ENCODE peak calls at places on chromosomes 6 and 20, in four cellular contexts. V, N, Z and D are unnamed samples. For H3K9me3 and H3K36me3, the result is how much of the 10 kb centered on the place peaks cover.

GRCh38 chr20:57061058-57061900 is 205.2 kb downstream of the BMP7 start:
- DNase-seq in V (peak), N (no peak), Z (peak), D (peak)

GRCh38 chr6:111995409-111995808 is 58.5 kb upstream of the CCN6 start:
- DNase-seq in V (no peak), N (no peak), Z (no peak), D (no peak)

GRCh38 chr6:44667668-44668390 is 280.3 kb downstream of the CDC5L start:
- DNase-seq in V (peak), N (peak), Z (peak), D (peak)

GRCh38 chr20:48180039-48180438 is 394.8 kb upstream of the SULF2 start:
- DNase-seq in V (peak), N (no peak), Z (no peak), D (no peak)

GRCh38 chr6:138728672-138729071 is 44.9 kb upstream of the CCDC28A start:
- DNase-seq in V (no peak), N (no peak), Z (no peak), D (no peak)

GRCh38 chr6:166725571-166725970 is 98.5 kb upstream of the RPS6KA2 start:
- DNase-seq in V (no peak), N (no peak), Z (no peak), D (no peak)

GRCh38 chr6:140571139-140571538 is 1196.7 kb upstream of the CITED2 start:
- DNase-seq in V (no peak), N (no peak), Z (no peak), D (no peak)

GRCh38 chr20:58464838-58465237 is 50.4 kb downstream of the APCDD1L start:
- DNase-seq in V (no peak), N (no peak), Z (no peak), D (no peak)

GRCh38 chr6:20770776-20771175 is 236.5 kb downstream of the CDKAL1 start:
- DNase-seq in V (no peak), N (no peak), Z (no peak), D (no peak)

GRCh38 chr20:25511183-25511582 is 74.1 kb downstream of the NINL start:
- DNase-seq in V (no peak), N (no peak), Z (no peak), D (no peak)

GRCh38 chr6:465531-466348 is 74.2 kb downstream of the IRF4 start:
- DNase-seq in V (no peak), N (no peak), Z (no peak), D (no peak)

GRCh38 chr20:63073051-63073737 is 66.4 kb upstream of the BHLHE23 start:
- DNase-seq in V (no peak), N (peak), Z (no peak), D (no peak)

GRCh38 chr6:23650676-23651075 is 475.3 kb upstream of the NRSN1 start:
- DNase-seq in V (no peak), N (no peak), Z (no peak), D (no peak)

GRCh38 chr20:10922941-10923340 is 249.1 kb upstream of the JAG1 start:
- DNase-seq in V (peak), N (no peak), Z (peak), D (no peak)

GRCh38 chr20:62039738-62040137 is 25.9 kb downstream of the TAF4 start:
- DNase-seq in V (no peak), N (no peak), Z (no peak), D (no peak)

GRCh38 chr6:33272358-33273128 is 668 bp downstream of the RPS18 start:
- DNase-seq in V (no peak), N (no peak), Z (no peak), D (no peak)

GRCh38 chr6:69489970-69490369 is 306.8 kb downstream of the LMBRD1 start:
- DNase-seq in V (no peak), N (no peak), Z (no peak), D (no peak)

GRCh38 chr6:142485256-142485655 is 183.4 kb downstream of the ADGRG6 start:
- DNase-seq in V (peak), N (no peak), Z (no peak), D (no peak)

GRCh38 chr6:127200114-127200513 is 66.5 kb upstream of the RNF146 start:
- DNase-seq in V (no peak), N (no peak), Z (no peak), D (no peak)

GRCh38 chr20:57425150-57426013 is 34.2 kb downstream of the RBM38 start:
- DNase-seq in V (peak), N (no peak), Z (no peak), D (no peak)

GRCh38 chr20:38779247-38780097 is 26.0 kb upstream of the PPP1R16B start:
- DNase-seq in V (no peak), N (no peak), Z (peak), D (peak)

GRCh38 chr6:113630738-113631535 is 226.2 kb upstream of the MARCKS start:
- DNase-seq in V (peak), N (no peak), Z (no peak), D (no peak)

GRCh38 chr6:44257007-44257752 is at the start of gene SLC35B2:
- DNase-seq in V (peak), N (peak), Z (peak), D (no peak)

GRCh38 chr6:24524801-24525200 is 30.0 kb downstream of the ALDH5A1 start:
- DNase-seq in V (peak), N (no peak), Z (peak), D (peak)

GRCh38 chr6:4615891-4616290 is 160.3 kb upstream of the CDYL start:
- DNase-seq in V (peak), N (no peak), Z (no peak), D (no peak)

GRCh38 chr6:44068607-44069296 is 58.5 kb downstream of the MRPL14 start:
- DNase-seq in V (no peak), N (no peak), Z (no peak), D (no peak)

GRCh38 chr6:30881987-30882763 is 2.1 kb upstream of the DDR1 start:
- DNase-seq in V (peak), N (no peak), Z (no peak), D (no peak)

GRCh38 chr6:1686117-1687098 is 76.7 kb downstream of the FOXC1 start:
- DNase-seq in V (peak), N (no peak), Z (no peak), D (no peak)

GRCh38 chr6:33061987-33062386 is 11.5 kb downstream of the HLA-DPA1 start:
- DNase-seq in V (peak), N (no peak), Z (no peak), D (no peak)

GRCh38 chr20:52983726-52984450 is 11.7 kb downstream of the TSHZ2 start:
- DNase-seq in V (no peak), N (no peak), Z (no peak), D (no peak)

GRCh38 chr6:166527849-166528248 is 58.6 kb downstream of the RAMACL start:
- DNase-seq in V (no peak), N (no peak), Z (no peak), D (no peak)

GRCh38 chr6:3063733-3064700 is 4.3 kb upstream of the RIPK1 start:
- DNase-seq in V (peak), N (peak), Z (peak), D (no peak)
- H3K9me3 ChIP-seq in V (under half), N (under half), Z (under half), D (under half)

GRCh38 chr6:105324386-105325000 is 78.4 kb downstream of the PREP start:
- DNase-seq in V (peak), N (no peak), Z (no peak), D (no peak)
- H3K36me3 ChIP-seq in V (under half), N (under half), Z (under half), D (under half)

DNA sequence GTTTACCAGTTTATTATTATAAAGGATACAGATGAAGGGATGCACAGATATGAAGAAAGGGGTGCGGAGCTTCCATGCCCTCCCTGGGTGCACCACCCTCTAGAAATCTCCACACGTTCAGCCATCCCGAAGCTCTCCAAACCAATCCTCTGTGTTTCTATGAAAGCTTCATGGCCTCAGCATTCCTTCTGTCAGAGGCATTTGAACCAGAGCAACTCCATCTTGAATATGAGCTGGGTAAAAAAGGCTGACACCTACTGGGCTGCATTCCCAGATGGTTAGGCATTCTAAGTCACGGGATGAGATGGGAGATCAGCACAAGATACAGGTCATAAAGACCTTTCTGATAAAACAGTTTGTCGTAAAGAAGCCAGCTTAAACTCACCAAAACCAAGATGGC is 115.3 kb upstream of the SHLD1 start:
- DNase-seq in V (no peak), N (no peak), Z (no peak), D (no peak)
- H3K9me3 ChIP-seq in V (under half), N (under half), Z (under half), D (under half)

DNA sequence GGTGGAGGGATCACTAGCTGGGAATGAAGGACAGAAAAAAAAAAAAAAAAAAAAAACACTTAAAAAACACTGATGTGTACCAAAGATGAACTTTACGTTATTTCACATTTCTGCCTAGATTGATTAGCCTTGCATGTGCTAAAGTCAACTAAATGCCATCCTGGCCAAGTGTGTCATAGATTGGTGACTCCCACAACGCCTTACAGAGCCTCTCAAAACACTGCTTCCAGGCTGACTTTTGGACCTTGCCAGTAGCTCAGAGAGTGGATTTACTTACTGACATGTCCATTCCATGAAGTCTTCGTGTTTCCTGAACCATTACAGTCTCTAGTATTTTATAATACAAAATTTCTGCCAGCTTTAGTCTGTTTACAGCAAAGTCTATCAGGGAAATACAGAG is 40.5 kb downstream of the RBL1 start:
- DNase-seq in V (no peak), N (no peak), Z (no peak), D (no peak)
- H3K36me3 ChIP-seq in V (under half), N (under half), Z (under half), D (under half)

GRCh38 chr6:71558974-71559373 is 270.4 kb downstream of the OGFRL1 start:
- DNase-seq in V (no peak), N (no peak), Z (no peak), D (no peak)

GRCh38 chr6:71551798-71552197 is 263.2 kb downstream of the OGFRL1 start:
- DNase-seq in V (no peak), N (no peak), Z (no peak), D (no peak)

GRCh38 chr6:71556141-71556540 is 267.5 kb downstream of the OGFRL1 start:
- DNase-seq in V (no peak), N (no peak), Z (peak), D (no peak)
- H3K9me3 ChIP-seq in V (under half), N (under half), Z (under half), D (under half)

GRCh38 chr20:16732506-16733152 is 2.8 kb downstream of the SNRPB2 start:
- DNase-seq in V (peak), N (no peak), Z (no peak), D (no peak)
- H3K36me3 ChIP-seq in V (under half), N (under half), Z (under half), D (under half)

DNA sequence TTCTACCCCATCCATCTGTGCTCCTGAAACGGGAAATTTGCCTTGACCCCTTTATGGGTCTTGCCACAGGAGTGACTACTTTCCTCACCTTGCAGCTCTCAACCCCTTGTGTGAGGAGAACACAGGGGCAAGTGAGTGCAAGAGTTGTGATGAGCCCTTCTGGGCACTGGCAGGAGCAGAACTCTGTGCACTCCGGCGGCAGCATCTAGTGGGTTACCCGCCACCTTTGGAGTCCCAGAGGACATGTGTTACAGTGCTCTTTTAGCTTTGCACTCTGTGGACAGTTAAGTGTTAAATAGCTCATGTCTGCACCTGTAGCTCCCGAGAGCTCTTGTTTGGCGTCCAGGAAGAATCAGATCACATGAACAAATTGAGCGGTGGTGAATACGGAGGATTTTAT is 940.2 kb downstream of the GRIK2 start:
- DNase-seq in V (no peak), N (no peak), Z (no peak), D (no peak)
- H3K9me3 ChIP-seq in V (under half), N (under half), Z (under half), D (under half)

GRCh38 chr6:3426091-3426780 is 30.6 kb downstream of the SLC22A23 start:
- DNase-seq in V (no peak), N (no peak), Z (no peak), D (no peak)
- H3K36me3 ChIP-seq in V (under half), N (under half), Z (under half), D (under half)